ENCODE peak calls at places on chromosomes 1 and 21, in ten cellular contexts. D, E, Y, Q, M, S, R, Z, V and T are unnamed samples.

GRCh38 chr1:167454929-167455785 is 63.2 kb downstream of the CD247 start:
- DNase-seq in Q (peak; percentile 73), S (no peak), M (peak; percentile 52), D (peak; percentile 83), R (peak; percentile 64), Y (peak; percentile 59), E (peak; percentile 15), Z (peak; percentile 77), V (peak; percentile 77), T (peak; percentile 49)

GRCh38 chr1:153265457-153265856 is 6.0 kb downstream of the LORICRIN start:
- DNase-seq in Y (no peak), D (no peak), V (no peak), Q (no peak), E (no peak), S (no peak), Z (no peak), R (no peak), M (no peak), T (no peak)

GRCh38 chr1:186806477-186806876 is 22.3 kb upstream of the PLA2G4A start:
- DNase-seq in V (no peak), Z (peak; percentile 11), Q (peak; percentile 54), E (peak; percentile 73), R (peak; percentile 46), Y (peak; percentile 23), S (no peak), M (peak; percentile 54), D (no peak), T (no peak)

GRCh38 chr1:4650486-4650885 is 3.9 kb upstream of the AJAP1 start:
- DNase-seq in M (peak; percentile 89), V (no peak), Y (peak; percentile 60), R (no peak), D (no peak), Z (no peak), Q (no peak), E (no peak), S (no peak), T (no peak)

GRCh38 chr1:232238009-232238408 is 391.9 kb downstream of the SIPA1L2 start:
- DNase-seq in M (no peak), Z (no peak), Y (no peak), V (no peak), E (no peak), S (no peak), D (no peak), Q (no peak), R (no peak), T (no peak)

GRCh38 chr1:63322248-63322943 is at the start of gene FOXD3:
- DNase-seq in S (no peak), R (peak; percentile 55), E (peak; percentile 46), Y (peak; percentile 41), M (peak; percentile 41), Q (peak; percentile 71), V (peak; percentile 51), Z (peak; percentile 65), D (no peak), T (peak; percentile 72)

GRCh38 chr1:111256988-111257658 is 29.6 kb downstream of the CHI3L2 start:
- DNase-seq in Q (no peak), D (no peak), R (no peak), S (no peak), E (no peak), Z (no peak), V (no peak), Y (no peak), M (no peak), T (no peak)

GRCh38 chr1:10245674-10246073 is 35.3 kb downstream of the KIF1B start:
- DNase-seq in Y (no peak), Z (no peak), Q (no peak), E (no peak), R (no peak), V (no peak), S (no peak), M (no peak), D (no peak), T (no peak)

GRCh38 chr1:36738245-36738644 is 255.5 kb upstream of the CSF3R start:
- DNase-seq in R (no peak), Y (no peak), S (no peak), Z (no peak), M (no peak), E (no peak), D (no peak), V (no peak), Q (no peak), T (no peak)

GRCh38 chr21:37210017-37210593 is 57.0 kb downstream of the VPS26C start:
- DNase-seq in Q (no peak), E (no peak), D (no peak), M (no peak), S (no peak), R (no peak), Z (no peak), Y (no peak), V (no peak), T (no peak)

GRCh38 chr1:227949341-227949921 is 1.7 kb upstream of the WNT9A start:
- DNase-seq in Y (no peak), D (peak; percentile 46), S (no peak), E (no peak), M (no peak), R (no peak), Q (no peak), V (no peak), Z (no peak), T (no peak)

GRCh38 chr1:215608646-215609045 is 41.5 kb downstream of the KCTD3 start:
- DNase-seq in D (no peak), Y (no peak), Z (no peak), S (no peak), R (no peak), E (no peak), M (no peak), Q (no peak), V (no peak), T (no peak)

GRCh38 chr1:44547837-44548236 is 126.4 kb downstream of the TMEM53 start:
- DNase-seq in E (no peak), Q (no peak), Y (no peak), D (no peak), M (no peak), Z (no peak), R (no peak), S (no peak), V (no peak), T (no peak)

GRCh38 chr1:25485536-25486235 is 55.0 kb downstream of the MACO1 start:
- DNase-seq in Q (no peak), Z (no peak), E (no peak), D (no peak), Y (no peak), S (no peak), M (no peak), R (no peak), V (no peak), T (no peak)

GRCh38 chr1:38243106-38243505 is 196.5 kb upstream of the POU3F1 start:
- DNase-seq in R (no peak), Z (no peak), M (peak; percentile 46), S (no peak), Y (no peak), E (no peak), Q (no peak), V (no peak), D (no peak), T (no peak)

GRCh38 chr1:94640125-94640524 is 98.6 kb upstream of the F3 start:
- DNase-seq in V (no peak), R (no peak), S (no peak), Q (no peak), Y (no peak), D (no peak), M (no peak), E (no peak), Z (no peak), T (no peak)
- TF ChIP-seq CTCF in V (no peak), R (no peak), S (no peak), Q (no peak), Y (no peak), D (no peak), M (no peak), E (no peak), Z (no peak), T (no peak)

DNA sequence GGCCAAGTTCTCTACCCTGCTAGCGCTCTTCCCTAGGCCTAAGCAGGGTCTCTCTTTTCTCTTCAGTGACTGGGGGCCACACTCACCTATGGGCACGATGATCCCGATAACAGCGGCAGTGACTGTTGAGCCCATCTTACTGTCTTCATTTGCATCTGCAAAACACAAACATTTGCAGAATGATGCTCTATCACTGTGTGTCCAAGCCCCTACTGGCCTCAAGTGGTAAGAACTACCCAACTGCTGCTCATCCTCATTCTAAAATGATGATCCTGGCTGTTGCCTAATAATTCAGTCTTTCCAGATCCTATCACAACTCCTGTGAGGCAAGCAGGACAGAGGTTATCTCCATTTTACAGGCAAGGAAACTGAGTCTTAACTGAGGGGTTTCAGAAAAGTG is 16.7 kb upstream of the MAGOH start:
- DNase-seq in Z (no peak), V (no peak), M (no peak), Y (no peak), E (no peak), D (no peak), R (no peak), S (no peak), Q (no peak), T (no peak)
- TF ChIP-seq CTCF in Z (no peak), V (no peak), M (no peak), Y (no peak), E (no peak), D (no peak), R (peak; percentile 28), S (peak; percentile 23), Q (peak; percentile 4), T (no peak)

GRCh38 chr1:162389971-162390370 is 8.4 kb downstream of the C1orf226 start:
- DNase-seq in Z (no peak), D (no peak), E (no peak), Q (no peak), Y (no peak), M (no peak), V (no peak), R (no peak), S (no peak), T (no peak)
- TF ChIP-seq CTCF in Z (no peak), D (no peak), E (no peak), Q (no peak), Y (no peak), M (no peak), V (no peak), R (no peak), S (no peak), T (no peak)

GRCh38 chr21:15309022-15309590 is 244.3 kb upstream of the NRIP1 start:
- DNase-seq in M (no peak), E (no peak), Y (no peak), R (no peak), D (no peak), S (no peak), Q (no peak), Z (no peak), V (no peak), T (no peak)
- TF ChIP-seq CTCF in M (no peak), E (no peak), Y (no peak), R (no peak), D (no peak), S (no peak), Q (no peak), Z (no peak), V (no peak), T (no peak)

GRCh38 chr1:64915381-64916274 is 50.7 kb downstream of the JAK1 start:
- DNase-seq in E (peak; percentile 77), Z (no peak), S (peak; percentile 58), D (no peak), R (no peak), M (peak; percentile 67), Q (no peak), Y (peak; percentile 81), V (no peak), T (no peak)
- TF ChIP-seq CTCF in E (no peak), Z (no peak), S (no peak), D (no peak), R (no peak), M (no peak), Q (no peak), Y (no peak), V (no peak), T (no peak)

GRCh38 chr1:91440845-91441244 is 36.2 kb upstream of the HFM1 start:
- DNase-seq in R (no peak), V (no peak), E (peak; percentile 12), D (no peak), Q (peak; percentile 15), M (peak; percentile 17), Z (no peak), Y (peak; percentile 14), S (no peak), T (no peak)
- TF ChIP-seq CTCF in R (no peak), V (peak; percentile 21), E (no peak), D (no peak), Q (no peak), M (peak; percentile 40), Z (no peak), Y (no peak), S (peak; percentile 17), T (no peak)